ENCODE peak calls at places on chromosome 22, in four cellular contexts. V, S, X and U are unnamed samples.

GRCh38 chr22:40665312-40665711 is 14.0 kb upstream of the MCHR1 start:
- DNase-seq in V (no peak), S (peak), X (no peak), U (no peak)

GRCh38 chr22:29332886-29333496 is 17.5 kb upstream of the RASL10A start:
- DNase-seq in V (no peak), S (no peak), X (no peak), U (no peak)

GRCh38 chr22:30225220-30225922 is 21.2 kb downstream of the LIF start:
- DNase-seq in V (no peak), S (no peak), X (no peak), U (no peak)

GRCh38 chr22:29369460-29369859 is 18.9 kb downstream of the AP1B1 start:
- DNase-seq in V (no peak), S (peak), X (peak), U (peak)

GRCh38 chr22:37196539-37197450 is 8.7 kb upstream of the C1QTNF6 start:
- DNase-seq in V (no peak), S (peak), X (peak), U (no peak)

GRCh38 chr22:49540571-49541450 is 286.9 kb downstream of the BRD1 start:
- DNase-seq in V (no peak), S (no peak), X (no peak), U (peak)

GRCh38 chr22:31083923-31084810 is 3.0 kb downstream of the SMTN start:
- DNase-seq in V (peak), S (no peak), X (no peak), U (no peak)

GRCh38 chr22:40056163-40056958 is 61.6 kb downstream of the FAM83F start:
- DNase-seq in V (no peak), S (no peak), X (no peak), U (no peak)

GRCh38 chr22:49570032-49570848 is 257.4 kb downstream of the BRD1 start:
- DNase-seq in V (no peak), S (no peak), X (no peak), U (peak)

GRCh38 chr22:39690901-39691620 is 120.5 kb downstream of the CACNA1I start:
- DNase-seq in V (no peak), S (no peak), X (no peak), U (no peak)

GRCh38 chr22:32644252-32645100 is 157.0 kb upstream of the TIMP3 start:
- DNase-seq in V (no peak), S (no peak), X (no peak), U (peak)

GRCh38 chr22:47145883-47146282 is 383.4 kb downstream of the TBC1D22A start:
- DNase-seq in V (no peak), S (no peak), X (no peak), U (no peak)